ENCODE peak calls at places on chromosomes 4 and X, in ten cellular contexts. T is fibroblast of pulmonary artery; X is NCI-H1092; Q is stimulated activated naive CD8-positive, alpha-beta T cell treated with anti-CD3 and anti-CD28 coated beads, Interleukin-15, amount 100 ng/mL, for 72 hours; M is ELF-1; Y is stimulated activated CD8-positive, alpha-beta memory T cell treated with anti-CD3 and anti-CD28 coated beads, Interleukin-4, amount 100 ng/mL, for 24 hours; U is thoracic aorta; H is NCI-H226; K is A549; V is naive thymus-derived CD8-positive, alpha-beta T cell. Z is an unnamed sample.

GRCh38 chr4:24688453-24688852 is 104.1 kb upstream of the DHX15 start:
- DNase-seq in T (no peak), X (no peak), Q (no peak), M (no peak), Y (no peak), U (no peak), H (no peak), K (no peak), V (no peak), Z (no peak)

GRCh38 chrX:120813982-120814381 is 61.7 kb downstream of the CT47B1 start:
- DNase-seq in T (no peak), X (no peak), Q (no peak), M (peak), Y (no peak), U (no peak), H (no peak), K (no peak), V (no peak), Z (no peak)

GRCh38 chr4:25310825-25311210 is 1.8 kb upstream of the ZCCHC4 start:
- DNase-seq in T (no peak), X (no peak), Q (no peak), M (no peak), Y (no peak), U (no peak), H (no peak), K (no peak), V (no peak), Z (no peak)

GRCh38 chr4:53365121-53365485 is 758 bp downstream of the SCFD2 start:
- DNase-seq in T (peak), X (no peak), Q (no peak), M (no peak), Y (no peak), U (no peak), H (no peak), K (no peak), V (no peak), Z (no peak)

GRCh38 chr4:61786226-61786625 is 586.1 kb downstream of the ADGRL3 start:
- DNase-seq in T (no peak), X (no peak), Q (no peak), M (no peak), Y (no peak), U (no peak), H (no peak), K (no peak), V (no peak), Z (no peak)

GRCh38 chr4:129138762-129139496 is 43.0 kb downstream of the C4orf33 start:
- DNase-seq in T (no peak), X (no peak), Q (no peak), M (no peak), Y (no peak), U (no peak), H (no peak), K (no peak), V (no peak), Z (no peak)

GRCh38 chr4:120317713-120318112 is 251.1 kb upstream of the MAD2L1 start:
- DNase-seq in T (no peak), X (no peak), Q (no peak), M (no peak), Y (no peak), U (no peak), H (no peak), K (no peak), V (no peak), Z (no peak)

GRCh38 chr4:64713256-64713840 is 304.1 kb upstream of the TECRL start:
- DNase-seq in T (peak), X (no peak), Q (no peak), M (no peak), Y (no peak), U (no peak), H (no peak), K (peak), V (no peak), Z (no peak)

Z was measured in SJSA1.